ENCODE peak calls at places on chromosomes 13 and 19, in eight cellular contexts. B, C, A, N, R, X, I and W are unnamed samples.

GRCh38 chr13:93224545-93224944 is 2.1 kb upstream of the GPC6 start:
- DNase-seq in X (peak; percentile 99), I (no peak), R (no peak), B (no peak), N (no peak), C (no peak), A (no peak), W (no peak)

GRCh38 chr19:45099465-45100201 is 6.7 kb downstream of the PPP1R37 start:
- DNase-seq in N (no peak), I (no peak), A (no peak), X (peak; percentile 72), C (no peak), R (no peak), B (peak; percentile 63), W (no peak)

GRCh38 chr19:20238025-20238623 is 71.1 kb downstream of the ZNF486 start:
- DNase-seq in R (no peak), C (peak; percentile 75), A (peak; percentile 80), X (no peak), B (peak; percentile 94), I (peak; percentile 39), N (peak; percentile 77), W (peak; percentile 94)

GRCh38 chr19:7907122-7907521 is 3.4 kb downstream of the MAP2K7 start:
- DNase-seq in I (no peak), C (no peak), X (no peak), R (no peak), B (no peak), N (no peak), A (no peak), W (no peak)

GRCh38 chr19:47765522-47766358 is 12.8 kb upstream of the SELENOW start:
- DNase-seq in A (peak; percentile 77), N (peak; percentile 44), I (no peak), C (peak; percentile 86), B (peak; percentile 72), X (peak; percentile 52), R (no peak), W (peak; percentile 81)

GRCh38 chr13:110308377-110309158 is 1.5 kb downstream of the COL4A2 start:
- DNase-seq in C (no peak), N (no peak), R (no peak), X (no peak), B (no peak), A (peak; percentile 66), I (no peak), W (peak; percentile 85)

GRCh38 chr19:4851551-4852290 is 15.7 kb downstream of the PLIN3 start:
- DNase-seq in R (no peak), A (peak; percentile 94), N (peak; percentile 34), I (peak; percentile 68), C (peak; percentile 73), B (peak; percentile 72), X (peak; percentile 85), W (peak; percentile 87)

GRCh38 chr13:98507060-98507797 is 69.7 kb downstream of the STK24 start:
- DNase-seq in A (peak; percentile 55), I (no peak), C (peak; percentile 69), N (peak; percentile 17), R (no peak), B (peak; percentile 86), X (peak; percentile 48), W (peak; percentile 83)

GRCh38 chr19:39409886-39410619 is 2.4 kb upstream of the PLEKHG2 start:
- DNase-seq in C (peak; percentile 63), R (peak; percentile 54), X (peak; percentile 25), I (peak; percentile 57), A (peak; percentile 73), N (peak; percentile 62), B (peak; percentile 76), W (peak; percentile 95)

GRCh38 chr13:113350065-113350937 is 13.6 kb downstream of the GRTP1 start:
- DNase-seq in A (no peak), N (no peak), X (peak; percentile 20), C (no peak), R (no peak), I (no peak), B (no peak), W (peak; percentile 30)

GRCh38 chr13:26965976-26966375 is 205.4 kb upstream of the GPR12 start:
- DNase-seq in I (no peak), A (no peak), R (no peak), B (peak; percentile 81), C (no peak), N (no peak), X (no peak), W (peak; percentile 84)

GRCh38 chr13:99174533-99175100 is 26.0 kb upstream of the UBAC2 start:
- DNase-seq in R (no peak), C (no peak), I (no peak), X (no peak), B (no peak), N (no peak), A (no peak), W (no peak)

GRCh38 chr13:29465741-29466293 is 129.7 kb downstream of the SLC7A1 start:
- DNase-seq in I (no peak), X (peak; percentile 35), N (peak; percentile 37), A (peak; percentile 47), B (peak; percentile 31), R (no peak), C (peak; percentile 38), W (peak; percentile 81)

GRCh38 chr19:52923782-52924593 is 760 bp upstream of the ZNF888 start:
- DNase-seq in A (no peak), X (peak; percentile 39), B (peak; percentile 66), I (no peak), N (no peak), C (peak; percentile 89), R (no peak), W (peak; percentile 82)

GRCh38 chr19:46412034-46412982 is 1.1 kb downstream of the CCDC8 start:
- DNase-seq in X (no peak), I (no peak), N (no peak), R (no peak), B (no peak), A (no peak), C (no peak), W (no peak)

GRCh38 chr19:53989600-53990533 is 1.6 kb upstream of the CACNG6 start:
- DNase-seq in B (no peak), A (no peak), C (no peak), N (no peak), R (no peak), I (no peak), X (no peak), W (no peak)
- TF ChIP-seq POLR2AphosphoS5 in B (no peak), A (no peak), C (no peak), N (no peak), R (no peak), I (no peak), X (no peak), W (no peak)

GRCh38 chr19:41325947-41326706 is 16.2 kb downstream of the CCDC97 start:
- DNase-seq in C (peak; percentile 33), R (no peak), X (peak; percentile 56), I (peak; percentile 66), A (peak; percentile 81), B (no peak), N (no peak), W (no peak)
- TF ChIP-seq POLR2AphosphoS5 in C (no peak), R (no peak), X (no peak), I (peak; percentile 54), A (no peak), B (no peak), N (no peak), W (no peak)

GRCh38 chr19:2054763-2055162 is 3.7 kb upstream of the MKNK2 start:
- DNase-seq in R (no peak), A (no peak), C (no peak), B (no peak), I (no peak), X (no peak), N (no peak), W (no peak)
- TF ChIP-seq POLR2AphosphoS5 in R (peak; percentile 91), A (no peak), C (no peak), B (no peak), I (no peak), X (no peak), N (no peak), W (no peak)

GRCh38 chr19:14004619-14005380 is 1.3 kb downstream of the RFX1 start:
- DNase-seq in N (peak; percentile 49), I (no peak), R (no peak), B (peak; percentile 47), X (peak; percentile 58), C (peak; percentile 77), A (no peak), W (peak; percentile 79)

GRCh38 chr19:14003279-14004051 is 2.7 kb downstream of the RFX1 start:
- DNase-seq in C (no peak), B (no peak), R (no peak), I (no peak), A (no peak), X (no peak), N (no peak), W (no peak)

GRCh38 chr19:14006766-14007562 is 844 bp upstream of the RFX1 start:
- DNase-seq in C (peak; percentile 98), I (no peak), R (no peak), N (no peak), X (no peak), B (no peak), A (peak; percentile 93), W (no peak)

GRCh38 chr19:14006085-14006765 is at the start of gene RFX1:
- DNase-seq in R (peak; percentile 100), A (peak; percentile 90), X (peak; percentile 100), B (peak; percentile 100), I (peak; percentile 73), C (peak; percentile 98), N (peak; percentile 99), W (peak; percentile 100)

DNA sequence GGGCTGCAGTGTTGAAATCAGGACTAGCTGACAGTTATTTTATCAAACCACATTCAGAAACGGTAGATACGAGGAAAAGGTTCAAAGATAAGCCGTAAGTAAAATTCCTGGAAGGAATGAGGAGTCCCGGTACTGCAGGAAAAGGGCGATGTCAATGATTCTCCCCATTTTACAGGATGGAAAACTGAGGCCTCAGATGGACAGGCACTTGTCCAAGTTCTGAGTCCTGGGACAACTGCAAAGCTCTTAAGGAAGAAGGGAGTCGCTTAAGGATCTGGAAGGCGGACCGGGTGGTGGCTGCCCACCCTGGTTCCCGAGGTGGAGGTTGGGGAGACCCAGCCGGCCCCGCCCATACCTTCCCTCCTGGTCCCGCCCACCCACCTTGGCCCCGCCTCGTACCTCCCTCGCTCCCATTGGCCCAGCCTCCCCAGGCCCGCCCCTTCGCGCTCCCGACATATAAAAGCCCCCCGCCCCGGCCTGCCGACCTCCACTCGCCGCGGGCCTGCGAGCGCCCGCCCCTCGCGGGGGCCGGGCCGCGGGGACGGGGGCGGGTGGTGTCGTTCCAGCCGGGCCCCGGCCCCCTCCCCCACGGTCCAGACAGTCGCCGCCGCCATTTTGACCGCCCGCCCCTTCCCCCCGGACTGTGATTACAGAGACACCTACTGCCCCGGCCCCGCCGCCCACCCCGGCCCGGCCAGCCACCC is 587 bp downstream of the RFX1 start:
- DNase-seq in B (peak; percentile 94), N (peak; percentile 92), C (peak; percentile 94), R (peak; percentile 65), I (peak; percentile 58), A (peak; percentile 93), X (peak; percentile 67), W (peak; percentile 96)
- TF ChIP-seq POLR2AphosphoS5 in B (no peak), N (no peak), C (peak; percentile 66), R (peak; percentile 75), I (no peak), A (peak; percentile 21), X (peak; percentile 39), W (no peak)